ENCODE peak calls at places on chromosomes 12 and 14, in nine cellular contexts. M is testis, N is tibial nerve, L is HepG2, K is heart left ventricle, F is uterus, C is A549, G is endothelial cell of umbilical vein, R is NB4. J is an unnamed sample.

GRCh38 chr14:22465201-22465835 is 123.7 kb downstream of the DAD1 start:
- DNase-seq in M (no peak), N (no peak), L (no peak), K (no peak), F (no peak), C (no peak), G (no peak), R (no peak), J (no peak)

GRCh38 chr14:21086908-21087293 is 11.6 kb downstream of the ZNF219 start:
- DNase-seq in M (no peak), N (no peak), L (no peak), K (no peak), F (no peak), C (no peak), G (no peak), R (no peak), J (no peak)

GRCh38 chr12:94098466-94098865 is 49.9 kb upstream of the PLXNC1 start:
- DNase-seq in M (no peak), N (no peak), L (no peak), K (no peak), F (no peak), C (no peak), G (no peak), R (no peak), J (no peak)

GRCh38 chr12:109678732-109679131 is 34.9 kb upstream of the FAM222A start:
- DNase-seq in M (no peak), N (no peak), L (no peak), K (no peak), F (no peak), C (no peak), G (no peak), R (no peak), J (no peak)

GRCh38 chr14:21987937-21988336 is 314.3 kb upstream of the OR4E1 start:
- DNase-seq in M (no peak), N (no peak), L (peak), K (no peak), F (no peak), C (peak), G (peak), R (peak), J (no peak)

GRCh38 chr12:45725631-45726593 is 3.6 kb upstream of the ARID2 start:
- DNase-seq in M (peak), N (no peak), L (peak), K (no peak), F (no peak), C (peak), G (peak), R (peak), J (no peak)

GRCh38 chr12:25707056-25707455 is 154.0 kb upstream of the LMNTD1 start:
- DNase-seq in M (no peak), N (no peak), L (no peak), K (no peak), F (no peak), C (no peak), G (no peak), R (no peak), J (no peak)

GRCh38 chr14:88660056-88660455 is 97.2 kb downstream of the ZC3H14 start:
- DNase-seq in M (no peak), N (no peak), L (peak), K (no peak), F (no peak), C (no peak), G (no peak), R (peak), J (no peak)

GRCh38 chr12:95942106-95942531 is 295 bp downstream of the CCDC38 start:
- DNase-seq in M (no peak), N (no peak), L (peak), K (no peak), F (no peak), C (peak), G (no peak), R (peak), J (no peak)

GRCh38 chr12:56129210-56129691 is 1.2 kb downstream of the ESYT1 start:
- DNase-seq in M (peak), N (no peak), L (no peak), K (peak), F (peak), C (peak), G (peak), R (peak), J (peak)

GRCh38 chr12:5691943-5692342 is 253.1 kb downstream of the ANO2 start:
- DNase-seq in M (no peak), N (no peak), L (no peak), K (no peak), F (no peak), C (no peak), G (no peak), R (no peak), J (no peak)

GRCh38 chr12:50088577-50089335 is 3.6 kb downstream of the SMARCD1 start:
- DNase-seq in M (peak), N (no peak), L (peak), K (no peak), F (peak), C (peak), G (peak), R (peak), J (peak)

GRCh38 chr12:19186722-19187661 is 57.5 kb downstream of the PLEKHA5 start:
- DNase-seq in M (no peak), N (no peak), L (peak), K (no peak), F (no peak), C (peak), G (peak), R (peak), J (no peak)

GRCh38 chr12:120041386-120042231 is 52.6 kb downstream of the BICDL1 start:
- DNase-seq in M (peak), N (no peak), L (peak), K (no peak), F (no peak), C (no peak), G (no peak), R (no peak), J (no peak)

GRCh38 chr12:14959916-14960315 is 1.5 kb downstream of the ARHGDIB start:
- DNase-seq in M (no peak), N (no peak), L (no peak), K (no peak), F (no peak), C (no peak), G (peak), R (no peak), J (no peak)

GRCh38 chr12:14962797-14963196 is 1.4 kb upstream of the ARHGDIB start:
- DNase-seq in M (no peak), N (no peak), L (no peak), K (no peak), F (no peak), C (no peak), G (no peak), R (no peak), J (no peak)

GRCh38 chr12:14962180-14962579 is 779 bp upstream of the ARHGDIB start:
- DNase-seq in M (no peak), N (no peak), L (no peak), K (no peak), F (no peak), C (no peak), G (peak), R (peak), J (no peak)

GRCh38 chr12:14960548-14961465 is 594 bp downstream of the ARHGDIB start:
- DNase-seq in M (no peak), N (no peak), L (no peak), K (peak), F (no peak), C (no peak), G (peak), R (peak), J (no peak)

GRCh38 chr12:14961466-14962155 is at the start of gene ARHGDIB:
- DNase-seq in M (peak), N (no peak), L (no peak), K (peak), F (no peak), C (no peak), G (peak), R (peak), J (peak)
- TF ChIP-seq POLR2A in M (no peak), N (no peak), L (no peak), K (no peak), F (no peak), C (no peak), G (peak), R (peak), J (no peak)

GRCh38 chr14:40347675-40348074 is 915.4 kb upstream of the FBXO33 start:
- DNase-seq in M (no peak), N (no peak), L (no peak), K (no peak), F (no peak), C (no peak), G (no peak), R (no peak), J (no peak)
- H3K4me3 ChIP-seq in M (peak), N (no peak), L (no peak), K (no peak), F (no peak), C (no peak), G (no peak), R (no peak), J (no peak)

DNA sequence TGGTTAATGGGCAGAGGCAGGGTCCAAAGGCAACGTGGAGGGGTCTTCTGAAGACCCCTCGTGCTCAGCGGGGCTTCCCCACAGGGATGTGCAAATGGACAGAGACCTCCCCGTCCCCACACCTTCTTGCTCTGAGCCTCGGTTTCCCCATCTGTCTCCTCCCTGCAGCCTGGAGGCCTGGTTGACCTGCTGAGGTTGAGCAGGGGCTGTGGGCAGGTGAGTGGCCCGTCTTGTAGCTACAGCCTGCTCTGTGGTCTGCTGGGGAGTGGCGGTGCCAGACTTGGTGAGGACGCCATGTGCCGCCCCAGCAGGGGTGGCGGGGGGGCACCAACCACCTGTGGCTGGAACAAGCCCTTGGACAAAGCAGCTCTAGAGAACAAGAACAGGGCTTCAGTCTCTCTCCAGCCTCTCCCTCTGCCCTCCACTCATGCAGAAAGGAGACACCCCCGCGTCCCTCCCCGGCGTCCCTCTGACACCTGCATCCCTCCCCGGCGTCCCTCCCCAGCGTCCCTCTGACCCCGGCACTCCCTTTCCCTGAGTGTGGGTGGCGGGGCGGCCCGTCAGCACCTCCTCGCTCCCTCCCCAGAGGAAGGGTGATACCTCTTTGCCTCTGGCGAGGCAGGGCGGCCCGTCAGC is 83.6 kb downstream of the NOC4L start:
- DNase-seq in M (no peak), N (no peak), L (no peak), K (no peak), F (no peak), C (no peak), G (no peak), R (no peak), J (no peak)
- TF ChIP-seq CTCF in M (no peak), N (no peak), L (no peak), K (no peak), F (no peak), C (no peak), G (no peak), R (no peak), J (no peak)

GRCh38 chr12:52280319-52280795 is 5.9 kb downstream of the KRT86 start:
- DNase-seq in M (no peak), N (peak), L (peak), K (peak), F (peak), C (peak), G (peak), R (peak), J (no peak)

GRCh38 chr12:52279683-52280318 is 5.4 kb downstream of the KRT86 start:
- DNase-seq in M (no peak), N (no peak), L (no peak), K (no peak), F (no peak), C (peak), G (no peak), R (no peak), J (peak)

GRCh38 chr12:52278530-52278929 is 4.1 kb downstream of the KRT86 start:
- DNase-seq in M (no peak), N (no peak), L (no peak), K (no peak), F (no peak), C (no peak), G (no peak), R (no peak), J (no peak)

GRCh38 chr12:52277486-52278245 is 3.2 kb downstream of the KRT86 start:
- DNase-seq in M (no peak), N (no peak), L (no peak), K (no peak), F (no peak), C (no peak), G (no peak), R (no peak), J (no peak)

GRCh38 chr12:52278931-52279682 is 4.7 kb downstream of the KRT86 start:
- DNase-seq in M (peak), N (peak), L (peak), K (peak), F (peak), C (peak), G (peak), R (peak), J (peak)
- TF ChIP-seq POLR2A in M (no peak), N (no peak), L (no peak), K (no peak), F (no peak), C (no peak), G (no peak), R (no peak), J (no peak)

DNA sequence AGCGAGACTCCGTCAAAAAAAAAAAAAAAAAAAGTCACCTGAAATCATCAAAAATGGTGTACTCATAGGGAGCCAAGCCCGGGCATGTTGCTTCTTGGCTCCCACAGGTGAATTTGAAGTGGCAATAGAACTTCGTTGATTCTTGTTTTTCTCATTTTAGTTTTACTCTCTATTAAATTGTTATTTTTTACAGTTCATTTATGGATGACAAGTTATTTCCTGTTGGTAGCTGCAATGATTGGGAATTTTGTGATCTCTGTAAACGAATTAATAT is 1.3 kb downstream of the TM7SF3 start:
- DNase-seq in M (no peak), N (no peak), L (no peak), K (no peak), F (no peak), C (no peak), G (no peak), R (no peak), J (no peak)
- H3K4me3 ChIP-seq in M (no peak), N (peak), L (peak), K (no peak), F (no peak), C (peak), G (peak), R (peak), J (no peak)

DNA sequence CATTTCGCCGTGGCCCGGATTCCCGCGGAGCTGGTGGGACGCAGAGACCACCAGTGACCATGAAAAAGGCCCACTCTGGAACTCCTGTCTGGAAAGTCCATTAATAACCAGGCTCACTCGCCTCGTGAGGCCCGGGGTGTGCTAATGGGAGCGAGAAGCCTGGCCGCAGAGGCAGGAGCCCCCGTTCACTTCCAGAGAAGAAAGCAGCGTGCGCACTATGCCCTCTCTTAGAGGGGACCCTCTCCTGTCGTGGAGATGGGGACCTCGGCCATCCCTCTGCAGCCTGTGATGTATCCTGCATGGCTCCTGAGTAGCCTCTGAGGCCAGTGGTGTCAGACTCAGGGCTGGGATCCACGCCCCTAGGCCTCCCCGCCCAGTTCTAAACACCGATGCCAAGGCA is 134.1 kb upstream of the VRK1 start:
- DNase-seq in M (peak), N (no peak), L (no peak), K (no peak), F (no peak), C (no peak), G (no peak), R (no peak), J (no peak)
- TF ChIP-seq CTCF in M (no peak), N (no peak), L (no peak), K (no peak), F (no peak), C (no peak), G (no peak), R (no peak), J (no peak)

DNA sequence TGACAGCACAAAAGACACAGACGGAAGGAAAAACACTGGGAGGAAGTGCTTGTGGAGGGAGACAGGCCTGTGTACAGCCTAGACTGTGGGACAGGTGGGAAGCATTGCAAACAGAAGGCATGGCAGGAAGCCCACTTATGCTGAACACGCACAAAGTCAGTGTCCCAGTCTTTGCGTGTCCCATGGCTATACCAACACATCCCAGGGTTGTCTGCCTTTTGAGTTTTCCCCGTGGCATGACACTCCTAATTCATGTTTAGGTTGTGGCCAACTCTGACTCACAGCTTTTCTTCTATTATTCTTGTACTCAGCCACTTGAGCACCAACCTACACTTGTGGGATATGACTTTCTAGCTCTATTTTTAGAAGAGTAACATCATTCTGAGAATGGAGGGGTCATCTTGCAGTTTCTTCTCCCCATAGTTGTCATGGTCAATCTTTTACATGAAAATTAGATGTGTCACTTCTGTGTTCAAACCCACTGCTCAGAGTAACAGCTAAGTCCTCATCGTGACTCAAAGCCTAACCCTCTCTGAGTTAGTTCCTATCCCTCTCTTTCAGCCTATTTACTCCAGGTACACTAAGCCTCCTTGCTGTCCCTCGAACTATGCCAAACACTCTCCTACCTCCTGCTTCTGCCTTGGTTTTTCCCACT is 27.5 kb upstream of the JPH4 start:
- DNase-seq in M (no peak), N (no peak), L (no peak), K (no peak), F (no peak), C (no peak), G (no peak), R (no peak), J (no peak)
- TF ChIP-seq POLR2A in M (no peak), N (no peak), L (no peak), K (no peak), F (no peak), C (no peak), G (no peak), R (no peak), J (no peak)

GRCh38 chr12:70831538-70831937 is 89.0 kb downstream of the PTPRR start:
- DNase-seq in M (no peak), N (no peak), L (no peak), K (no peak), F (no peak), C (no peak), G (no peak), R (no peak), J (no peak)
- H3K4me3 ChIP-seq in M (no peak), N (no peak), L (no peak), K (no peak), F (no peak), C (no peak), G (no peak), R (no peak), J (no peak)